ENCODE peak calls at places on chromosomes 5 and 9, in ten cellular contexts. Z is ELR; Q is HTR-8/SVneo; O is HuH-7; E is tibial nerve; V is AG09319; C is substantia nigra; R is body of pancreas; I is left colon; M is stimulated activated CD4-positive, alpha-beta T cell treated with anti-CD3 and anti-CD28 coated beads, Interleukin-2, amount 100 ng/mL, for 24 hours. U is an unnamed sample.

GRCh38 chr5:16992444-16992843 is 56.4 kb upstream of the MYO10 start:
- DNase-seq in O (no peak), C (no peak), E (no peak), M (no peak), V (no peak), R (no peak), Q (no peak), I (no peak), Z (peak), U (no peak)

GRCh38 chr5:10227396-10227795 is 22.3 kb downstream of the ATPSCKMT start:
- DNase-seq in M (no peak), E (no peak), C (no peak), O (no peak), V (no peak), Z (peak), Q (no peak), I (no peak), R (no peak), U (no peak)

GRCh38 chr5:88142801-88143692 is 125.6 kb downstream of the TMEM161B start:
- DNase-seq in C (peak), E (no peak), M (no peak), Z (peak), O (no peak), I (peak), R (peak), Q (no peak), V (no peak), U (no peak)

GRCh38 chr5:56951946-56952691 is at the start of gene MIER3:
- DNase-seq in C (peak), I (peak), Z (peak), O (peak), R (peak), Q (peak), M (peak), V (no peak), E (peak), U (peak)

GRCh38 chr5:89372176-89372575 is 489.2 kb upstream of the MEF2C start:
- DNase-seq in V (no peak), Q (no peak), O (no peak), C (no peak), Z (no peak), R (no peak), E (no peak), I (no peak), M (no peak), U (no peak)

GRCh38 chr9:116030532-116030931 is 123.1 kb upstream of the PAPPA start:
- DNase-seq in M (no peak), R (no peak), O (no peak), I (no peak), C (no peak), Q (no peak), E (no peak), V (no peak), Z (no peak), U (no peak)

GRCh38 chr5:119359737-119360413 is 4.1 kb downstream of the TNFAIP8 start:
- DNase-seq in E (no peak), C (no peak), M (no peak), Q (no peak), O (no peak), Z (no peak), V (no peak), R (no peak), I (no peak), U (no peak)

GRCh38 chr5:172245823-172246222 is 37.7 kb downstream of the UBTD2 start:
- DNase-seq in Z (no peak), Q (no peak), E (no peak), O (no peak), M (no peak), R (no peak), C (no peak), I (no peak), V (peak), U (no peak)

GRCh38 chr9:99023831-99024230 is 80.1 kb downstream of the COL15A1 start:
- DNase-seq in Q (no peak), R (peak), I (no peak), Z (no peak), M (no peak), E (peak), C (no peak), V (no peak), O (no peak), U (no peak)

GRCh38 chr9:19201899-19202891 is 28.3 kb upstream of the DENND4C start:
- DNase-seq in M (no peak), C (no peak), I (peak), E (no peak), V (no peak), Q (no peak), O (peak), R (peak), Z (no peak), U (no peak)

GRCh38 chr5:64788156-64788555 is 19.4 kb downstream of the CWC27 start:
- DNase-seq in Z (peak), O (no peak), R (no peak), V (no peak), C (no peak), M (no peak), E (no peak), Q (no peak), I (no peak), U (no peak)

GRCh38 chr9:19252174-19252884 is 21.8 kb downstream of the DENND4C start:
- DNase-seq in O (no peak), I (no peak), Q (no peak), R (no peak), E (no peak), Z (no peak), M (no peak), C (no peak), V (no peak), U (no peak)

GRCh38 chr5:109161914-109162683 is 247.7 kb downstream of the PJA2 start:
- DNase-seq in R (no peak), E (no peak), M (no peak), Q (no peak), O (no peak), C (no peak), V (no peak), I (no peak), Z (peak), U (no peak)

GRCh38 chr9:2017459-2018161 is 2.5 kb downstream of the SMARCA2 start:
- DNase-seq in Z (peak), E (peak), Q (peak), R (peak), V (peak), C (peak), I (peak), M (peak), O (peak), U (peak)

GRCh38 chr5:172860520-172861443 is 26.7 kb downstream of the ERGIC1 start:
- DNase-seq in Q (no peak), Z (no peak), V (no peak), I (no peak), O (no peak), M (no peak), C (peak), R (peak), E (peak), U (peak)

GRCh38 chr9:88991066-88992030 is at the start of gene S1PR3:
- DNase-seq in C (peak), V (no peak), M (peak), E (peak), I (peak), Q (peak), R (peak), Z (peak), O (peak), U (peak)

U was measured in hypothalamus.